ENCODE peak calls at places on chromosomes 6 and 20, in ten cellular contexts. G is foreskin fibroblast; K is coronary artery; D is mesendoderm; A is colonic mucosa; C is CD4-positive, CD25-positive, alpha-beta regulatory T cell; L is astrocyte of the spinal cord; N is right cardiac atrium; J is effector memory CD4-positive, alpha-beta T cell; P is upper lobe of left lung. B is an unnamed sample.
A peak's percentile ranks its signal among the peaks of the same experiment; 100 is the strongest.

GRCh38 chr6:119326291-119327005 is 23.1 kb downstream of the MAN1A1 start:
- DNase-seq in J (no peak), L (no peak), A (no peak), K (no peak), P (no peak), G (no peak), C (no peak), N (no peak), D (peak; percentile 84), B (no peak)

GRCh38 chr6:139371421-139372253 is 2.8 kb downstream of the CITED2 start:
- DNase-seq in L (peak; percentile 43), P (no peak), D (no peak), J (no peak), C (no peak), G (no peak), A (no peak), N (no peak), K (no peak), B (no peak)

GRCh38 chr6:68497927-68498326 is 137.2 kb upstream of the ADGRB3 start:
- DNase-seq in P (no peak), G (peak; percentile 20), D (no peak), K (no peak), L (peak; percentile 34), A (no peak), J (no peak), N (no peak), C (no peak), B (no peak)

GRCh38 chr6:52576392-52577021 is 353 bp downstream of the TRAM2 start:
- DNase-seq in P (peak; percentile 90), G (peak; percentile 77), L (peak; percentile 77), N (peak; percentile 84), C (peak; percentile 61), K (peak; percentile 85), J (no peak), A (peak; percentile 68), D (peak; percentile 92), B (peak; percentile 76)

GRCh38 chr6:30700340-30700739 is 9.6 kb upstream of the NRM start:
- DNase-seq in A (no peak), P (no peak), C (no peak), G (no peak), K (no peak), D (peak; percentile 86), J (no peak), L (no peak), N (peak; percentile 60), B (peak; percentile 61)

GRCh38 chr20:12156252-12156651 is 238.6 kb downstream of the BTBD3 start:
- DNase-seq in J (no peak), L (no peak), K (no peak), G (no peak), A (no peak), D (peak; percentile 28), P (no peak), C (no peak), N (no peak), B (no peak)

GRCh38 chr6:71139249-71139648 is 149.4 kb upstream of the OGFRL1 start:
- DNase-seq in A (no peak), J (no peak), D (peak; percentile 18), L (peak; percentile 73), P (no peak), K (no peak), N (no peak), G (peak; percentile 1), C (no peak), B (no peak)

GRCh38 chr6:131065112-131065823 is 2.2 kb upstream of the EPB41L2 start:
- DNase-seq in J (no peak), A (peak; percentile 65), D (no peak), L (no peak), P (no peak), N (no peak), C (no peak), G (no peak), K (no peak), B (peak; percentile 79)

GRCh38 chr20:54254596-54254995 is 46.7 kb downstream of the PFDN4 start:
- DNase-seq in L (peak; percentile 15), N (no peak), C (no peak), A (no peak), K (no peak), P (no peak), J (no peak), D (no peak), G (no peak), B (no peak)

GRCh38 chr20:5135363-5136012 is 8.7 kb downstream of the CDS2 start:
- DNase-seq in J (no peak), D (peak; percentile 35), N (no peak), P (no peak), G (no peak), A (no peak), L (no peak), C (no peak), K (no peak), B (no peak)

GRCh38 chr6:104639671-104640070 is 220.0 kb downstream of the HACE1 start:
- DNase-seq in K (no peak), D (no peak), N (no peak), J (no peak), P (no peak), G (peak; percentile 32), A (no peak), C (no peak), L (no peak), B (no peak)

GRCh38 chr6:139882234-139882633 is 507.8 kb upstream of the CITED2 start:
- DNase-seq in L (peak; percentile 72), C (no peak), P (no peak), K (no peak), N (no peak), G (no peak), D (peak; percentile 51), A (no peak), J (no peak), B (no peak)

GRCh38 chr6:80622641-80623040 is 516.2 kb downstream of the BCKDHB start:
- DNase-seq in N (peak; percentile 42), L (no peak), G (no peak), C (no peak), A (no peak), P (no peak), D (no peak), J (no peak), K (no peak), B (no peak)

GRCh38 chr6:12536416-12536815 is 180.2 kb upstream of the PHACTR1 start:
- DNase-seq in J (no peak), P (no peak), C (no peak), L (no peak), N (no peak), G (no peak), K (no peak), D (no peak), A (no peak), B (no peak)

DNA sequence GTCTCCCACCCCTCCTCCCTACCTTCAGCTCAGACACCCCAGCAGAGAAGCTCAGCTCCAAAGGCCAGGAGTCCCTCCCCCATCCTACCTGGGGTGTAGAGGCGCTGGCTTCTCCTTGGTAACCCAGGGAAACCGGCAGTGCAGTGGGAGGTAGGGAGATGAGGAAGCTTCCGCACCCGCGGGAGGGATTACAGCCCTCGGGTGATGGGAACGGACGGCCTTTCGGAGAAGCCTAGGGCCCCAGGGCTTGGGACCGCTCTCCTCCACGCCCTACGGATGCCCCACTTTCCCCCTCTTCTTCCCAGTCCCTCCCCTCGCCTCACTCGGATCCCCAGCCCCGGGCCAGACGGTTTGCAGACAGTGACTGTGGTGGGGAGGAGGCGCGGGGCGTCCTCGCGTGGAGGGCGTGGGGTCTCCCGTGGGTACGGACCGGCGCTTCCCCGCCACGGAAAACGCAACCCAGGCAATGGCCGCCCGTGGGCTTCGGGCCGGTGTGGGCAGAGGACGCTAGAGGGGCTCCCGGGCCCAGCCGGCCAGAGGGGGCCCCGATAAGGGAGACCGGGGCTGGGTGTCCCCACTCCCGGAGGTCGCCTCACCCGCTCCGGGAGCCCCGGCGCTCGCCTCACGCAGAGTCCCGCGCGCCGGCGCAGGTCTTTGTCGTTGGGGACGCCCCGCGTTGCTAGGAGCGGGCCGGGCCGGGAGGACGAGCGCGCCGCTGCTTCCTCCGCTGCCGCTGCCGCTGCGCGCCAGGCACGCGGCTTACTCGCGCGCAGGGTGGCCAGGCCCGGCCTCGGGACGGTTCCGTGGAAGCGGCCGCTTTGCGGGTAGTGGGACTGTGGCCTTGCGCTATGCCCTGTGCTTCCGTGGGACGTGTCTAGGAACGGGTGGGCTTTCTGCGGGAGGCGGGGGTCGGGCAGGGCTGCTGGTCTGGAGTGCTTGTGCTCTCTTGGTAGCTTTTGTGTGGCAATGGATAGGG is 15.8 kb downstream of the AARS2 start:
- DNase-seq in D (peak; percentile 54), N (peak; percentile 82), G (peak; percentile 20), A (peak; percentile 32), K (no peak), J (no peak), C (peak; percentile 49), L (peak; percentile 12), P (peak; percentile 90), B (peak; percentile 42)
- H3K4me3 ChIP-seq in D (peak overlapping the region; percentile 46), N (peak overlapping the region; percentile 41), G (peak overlapping the region; percentile 48), A (peak overlapping the region; percentile 40), K (peak overlapping the region; percentile 73), J (peak overlapping the region; percentile 59), C (no peak overlapping the region), L (peak overlapping the region; percentile 27), P (peak overlapping the region; percentile 6), B (no peak overlapping the region)

GRCh38 chr6:37172991-37173572 is 3.1 kb downstream of the PIM1 start:
- DNase-seq in L (no peak), J (no peak), A (no peak), C (no peak), K (no peak), N (no peak), P (no peak), G (no peak), D (no peak), B (no peak)
- H3K4me3 ChIP-seq in L (no peak overlapping the region), J (peak overlapping the region; percentile 98), A (peak overlapping the region; percentile 90), C (peak overlapping the region; percentile 98), K (peak overlapping the region; percentile 90), N (no peak overlapping the region), P (no peak overlapping the region), G (peak overlapping the region; percentile 92), D (no peak overlapping the region), B (peak overlapping the region; percentile 93)

GRCh38 chr20:45337367-45338120 is 10.7 kb downstream of the SDC4 start:
- DNase-seq in G (peak; percentile 94), D (peak; percentile 91), P (no peak), C (no peak), K (peak; percentile 88), N (peak; percentile 79), J (no peak), A (peak; percentile 54), L (peak; percentile 93), B (peak; percentile 81)
- H3K4me3 ChIP-seq in G (no peak overlapping the region), D (no peak overlapping the region), P (no peak overlapping the region), C (no peak overlapping the region), K (peak overlapping the region; percentile 40), N (no peak overlapping the region), J (no peak overlapping the region), A (no peak overlapping the region), L (no peak overlapping the region), B (no peak overlapping the region)

DNA sequence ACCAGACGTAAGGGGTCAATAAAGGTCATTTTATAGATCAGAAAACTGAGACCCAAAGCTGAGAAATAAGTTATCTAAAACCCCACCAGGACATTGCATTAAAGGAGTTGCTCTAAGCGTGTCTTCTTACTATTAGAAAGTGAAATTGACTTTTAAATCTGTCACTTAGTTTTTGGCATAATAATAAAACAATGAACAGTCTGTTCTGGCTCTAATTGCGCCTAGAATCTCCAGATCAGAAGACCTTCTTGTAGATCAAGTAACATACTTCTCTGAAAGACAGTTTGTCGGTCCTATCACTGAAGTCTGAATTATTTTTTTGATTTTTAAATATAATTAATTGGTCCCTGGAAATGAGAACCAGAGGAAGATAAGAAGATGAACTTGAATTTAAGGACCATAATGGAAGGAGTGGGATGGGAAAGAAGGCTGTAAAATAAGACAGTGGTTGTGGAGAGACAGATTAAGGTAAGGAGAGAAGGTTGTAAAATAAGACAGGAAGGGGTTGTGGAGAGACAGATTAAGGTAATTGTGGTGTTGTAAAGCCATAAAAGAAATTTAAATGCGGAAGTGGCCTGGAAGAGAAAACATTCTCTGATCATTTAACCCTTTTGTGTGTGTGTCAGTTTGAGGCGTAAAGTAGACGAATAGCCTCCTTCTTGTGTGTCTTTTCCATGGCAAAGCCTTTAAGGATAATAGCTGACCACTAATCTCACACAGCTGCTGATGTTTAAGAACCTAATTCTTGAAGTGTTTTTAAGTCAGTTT is 20.0 kb downstream of the TOP1 start:
- DNase-seq in K (no peak), P (no peak), J (no peak), N (no peak), G (no peak), L (peak; percentile 19), A (no peak), C (peak; percentile 58), D (peak; percentile 42), B (peak; percentile 77)
- H3K4me3 ChIP-seq in K (peak overlapping the region; percentile 36), P (no peak overlapping the region), J (peak overlapping the region; percentile 45), N (peak overlapping the region; percentile 53), G (peak overlapping the region; percentile 44), L (no peak overlapping the region), A (no peak overlapping the region), C (peak overlapping the region; percentile 94), D (no peak overlapping the region), B (no peak overlapping the region)

B was measured in small intestine.